ENCODE peak calls at places on chromosomes 5 and 9, in nine cellular contexts. One of them, this sample, is unnamed.

GRCh38 chr5:108380531-108381021 is 1.3 kb downstream of the FBXL17 start:
- DNase-seq in ELR: peak
- DNase-seq in mesothelial cell of epicardium: peak
- DNase-seq in NAMALWA: peak
- DNase-seq in EL: peak
- DNase-seq in GM12865: peak
- DNase-seq in activated CD4-positive, alpha-beta T cell treated with anti-CD3 and anti-CD28 coated beads, Interleukin-2, amount 10 ng/mL, durations not matched to agents 7 days and 5 days: peak
- DNase-seq in endothelial cell: peak
- DNase-seq in iris pigment epithelial cell: peak
- DNase-seq in this sample: no peak

GRCh38 chr5:25028994-25029393 is 384.2 kb upstream of the CDH10 start:
- DNase-seq in ELR: no peak
- DNase-seq in mesothelial cell of epicardium: peak
- DNase-seq in NAMALWA: no peak
- DNase-seq in EL: no peak
- DNase-seq in GM12865: no peak
- DNase-seq in activated CD4-positive, alpha-beta T cell treated with anti-CD3 and anti-CD28 coated beads, Interleukin-2, amount 10 ng/mL, durations not matched to agents 7 days and 5 days: no peak
- DNase-seq in endothelial cell: no peak
- DNase-seq in iris pigment epithelial cell: peak
- DNase-seq in this sample: no peak

GRCh38 chr9:89591291-89592200 is 13.3 kb upstream of the GADD45G start:
- DNase-seq in ELR: no peak
- DNase-seq in mesothelial cell of epicardium: no peak
- DNase-seq in NAMALWA: no peak
- DNase-seq in EL: no peak
- DNase-seq in GM12865: no peak
- DNase-seq in activated CD4-positive, alpha-beta T cell treated with anti-CD3 and anti-CD28 coated beads, Interleukin-2, amount 10 ng/mL, durations not matched to agents 7 days and 5 days: peak
- DNase-seq in endothelial cell: no peak
- DNase-seq in iris pigment epithelial cell: no peak
- DNase-seq in this sample: no peak

GRCh38 chr5:138696501-138696900 is 56.7 kb upstream of the CTNNA1 start:
- DNase-seq in ELR: peak
- DNase-seq in mesothelial cell of epicardium: no peak
- DNase-seq in NAMALWA: no peak
- DNase-seq in EL: peak
- DNase-seq in GM12865: no peak
- DNase-seq in activated CD4-positive, alpha-beta T cell treated with anti-CD3 and anti-CD28 coated beads, Interleukin-2, amount 10 ng/mL, durations not matched to agents 7 days and 5 days: no peak
- DNase-seq in endothelial cell: no peak
- DNase-seq in iris pigment epithelial cell: peak
- DNase-seq in this sample: peak

GRCh38 chr9:71131145-71131544 is 9.7 kb upstream of the TRPM3 start:
- DNase-seq in ELR: no peak
- DNase-seq in mesothelial cell of epicardium: no peak
- DNase-seq in NAMALWA: no peak
- DNase-seq in EL: no peak
- DNase-seq in GM12865: no peak
- DNase-seq in activated CD4-positive, alpha-beta T cell treated with anti-CD3 and anti-CD28 coated beads, Interleukin-2, amount 10 ng/mL, durations not matched to agents 7 days and 5 days: no peak
- DNase-seq in endothelial cell: no peak
- DNase-seq in iris pigment epithelial cell: no peak
- DNase-seq in this sample: no peak

GRCh38 chr5:1765141-1765879 is 34.3 kb downstream of the MRPL36 start:
- DNase-seq in ELR: no peak
- DNase-seq in mesothelial cell of epicardium: no peak
- DNase-seq in NAMALWA: peak
- DNase-seq in EL: no peak
- DNase-seq in GM12865: peak
- DNase-seq in activated CD4-positive, alpha-beta T cell treated with anti-CD3 and anti-CD28 coated beads, Interleukin-2, amount 10 ng/mL, durations not matched to agents 7 days and 5 days: no peak
- DNase-seq in endothelial cell: no peak
- DNase-seq in iris pigment epithelial cell: no peak
- DNase-seq in this sample: no peak

GRCh38 chr9:98367371-98367900 is 112.0 kb upstream of the TBC1D2 start:
- DNase-seq in ELR: no peak
- DNase-seq in mesothelial cell of epicardium: no peak
- DNase-seq in NAMALWA: no peak
- DNase-seq in EL: no peak
- DNase-seq in GM12865: no peak
- DNase-seq in activated CD4-positive, alpha-beta T cell treated with anti-CD3 and anti-CD28 coated beads, Interleukin-2, amount 10 ng/mL, durations not matched to agents 7 days and 5 days: no peak
- DNase-seq in endothelial cell: no peak
- DNase-seq in iris pigment epithelial cell: no peak
- DNase-seq in this sample: no peak

GRCh38 chr5:56737918-56738606 is 77.3 kb upstream of the MAP3K1 start:
- DNase-seq in ELR: no peak
- DNase-seq in mesothelial cell of epicardium: no peak
- DNase-seq in NAMALWA: no peak
- DNase-seq in EL: no peak
- DNase-seq in GM12865: no peak
- DNase-seq in activated CD4-positive, alpha-beta T cell treated with anti-CD3 and anti-CD28 coated beads, Interleukin-2, amount 10 ng/mL, durations not matched to agents 7 days and 5 days: no peak
- DNase-seq in endothelial cell: no peak
- DNase-seq in iris pigment epithelial cell: no peak
- DNase-seq in this sample: no peak

GRCh38 chr9:129891519-129891918 is 56.3 kb downstream of the USP20 start:
- DNase-seq in ELR: no peak
- DNase-seq in mesothelial cell of epicardium: no peak
- DNase-seq in NAMALWA: no peak
- DNase-seq in EL: no peak
- DNase-seq in GM12865: no peak
- DNase-seq in activated CD4-positive, alpha-beta T cell treated with anti-CD3 and anti-CD28 coated beads, Interleukin-2, amount 10 ng/mL, durations not matched to agents 7 days and 5 days: peak
- DNase-seq in endothelial cell: no peak
- DNase-seq in iris pigment epithelial cell: no peak
- DNase-seq in this sample: no peak

GRCh38 chr5:132437604-132438275 is 52.8 kb downstream of the IRF1 start:
- DNase-seq in ELR: peak
- DNase-seq in mesothelial cell of epicardium: no peak
- DNase-seq in NAMALWA: peak
- DNase-seq in EL: peak
- DNase-seq in GM12865: peak
- DNase-seq in activated CD4-positive, alpha-beta T cell treated with anti-CD3 and anti-CD28 coated beads, Interleukin-2, amount 10 ng/mL, durations not matched to agents 7 days and 5 days: peak
- DNase-seq in endothelial cell: peak
- DNase-seq in iris pigment epithelial cell: peak
- DNase-seq in this sample: peak

GRCh38 chr9:108787664-108788048 is 68.1 kb downstream of the ACTL7B start:
- DNase-seq in ELR: no peak
- DNase-seq in mesothelial cell of epicardium: no peak
- DNase-seq in NAMALWA: no peak
- DNase-seq in EL: no peak
- DNase-seq in GM12865: peak
- DNase-seq in activated CD4-positive, alpha-beta T cell treated with anti-CD3 and anti-CD28 coated beads, Interleukin-2, amount 10 ng/mL, durations not matched to agents 7 days and 5 days: no peak
- DNase-seq in endothelial cell: no peak
- DNase-seq in iris pigment epithelial cell: no peak
- DNase-seq in this sample: no peak

GRCh38 chr5:157431544-157432200 is 28.3 kb upstream of the NIPAL4 start:
- DNase-seq in ELR: peak
- DNase-seq in mesothelial cell of epicardium: no peak
- DNase-seq in NAMALWA: peak
- DNase-seq in EL: peak
- DNase-seq in GM12865: peak
- DNase-seq in activated CD4-positive, alpha-beta T cell treated with anti-CD3 and anti-CD28 coated beads, Interleukin-2, amount 10 ng/mL, durations not matched to agents 7 days and 5 days: peak
- DNase-seq in endothelial cell: no peak
- DNase-seq in iris pigment epithelial cell: peak
- DNase-seq in this sample: no peak

GRCh38 chr9:129665814-129666511 is 516 bp downstream of the PRRX2 start:
- DNase-seq in ELR: peak
- DNase-seq in mesothelial cell of epicardium: no peak
- DNase-seq in NAMALWA: no peak
- DNase-seq in EL: no peak
- DNase-seq in GM12865: no peak
- DNase-seq in activated CD4-positive, alpha-beta T cell treated with anti-CD3 and anti-CD28 coated beads, Interleukin-2, amount 10 ng/mL, durations not matched to agents 7 days and 5 days: no peak
- DNase-seq in endothelial cell: no peak
- DNase-seq in iris pigment epithelial cell: peak
- DNase-seq in this sample: no peak

GRCh38 chr5:96588551-96588950 is 73.6 kb upstream of the CAST start:
- DNase-seq in ELR: no peak
- DNase-seq in mesothelial cell of epicardium: no peak
- DNase-seq in NAMALWA: no peak
- DNase-seq in EL: no peak
- DNase-seq in GM12865: no peak
- DNase-seq in activated CD4-positive, alpha-beta T cell treated with anti-CD3 and anti-CD28 coated beads, Interleukin-2, amount 10 ng/mL, durations not matched to agents 7 days and 5 days: no peak
- DNase-seq in endothelial cell: no peak
- DNase-seq in iris pigment epithelial cell: no peak
- DNase-seq in this sample: no peak

GRCh38 chr5:96692436-96692835 is 30.3 kb downstream of the CAST start:
- DNase-seq in ELR: peak
- DNase-seq in mesothelial cell of epicardium: no peak
- DNase-seq in NAMALWA: no peak
- DNase-seq in EL: peak
- DNase-seq in GM12865: no peak
- DNase-seq in activated CD4-positive, alpha-beta T cell treated with anti-CD3 and anti-CD28 coated beads, Interleukin-2, amount 10 ng/mL, durations not matched to agents 7 days and 5 days: no peak
- DNase-seq in endothelial cell: no peak
- DNase-seq in iris pigment epithelial cell: peak
- DNase-seq in this sample: no peak

GRCh38 chr5:148615644-148616283 is 38.6 kb downstream of the HTR4 start:
- DNase-seq in ELR: peak
- DNase-seq in mesothelial cell of epicardium: no peak
- DNase-seq in NAMALWA: no peak
- DNase-seq in EL: peak
- DNase-seq in GM12865: no peak
- DNase-seq in activated CD4-positive, alpha-beta T cell treated with anti-CD3 and anti-CD28 coated beads, Interleukin-2, amount 10 ng/mL, durations not matched to agents 7 days and 5 days: no peak
- DNase-seq in endothelial cell: no peak
- DNase-seq in iris pigment epithelial cell: peak
- DNase-seq in this sample: no peak

GRCh38 chr5:158819840-158820620 is 279.7 kb downstream of the EBF1 start:
- DNase-seq in ELR: peak
- DNase-seq in mesothelial cell of epicardium: no peak
- DNase-seq in NAMALWA: peak
- DNase-seq in EL: peak
- DNase-seq in GM12865: peak
- DNase-seq in activated CD4-positive, alpha-beta T cell treated with anti-CD3 and anti-CD28 coated beads, Interleukin-2, amount 10 ng/mL, durations not matched to agents 7 days and 5 days: no peak
- DNase-seq in endothelial cell: no peak
- DNase-seq in iris pigment epithelial cell: peak
- DNase-seq in this sample: no peak

GRCh38 chr5:55969956-55970355 is 24.8 kb downstream of the IL6ST start:
- DNase-seq in ELR: peak
- DNase-seq in mesothelial cell of epicardium: no peak
- DNase-seq in NAMALWA: no peak
- DNase-seq in EL: peak
- DNase-seq in GM12865: no peak
- DNase-seq in activated CD4-positive, alpha-beta T cell treated with anti-CD3 and anti-CD28 coated beads, Interleukin-2, amount 10 ng/mL, durations not matched to agents 7 days and 5 days: no peak
- DNase-seq in endothelial cell: no peak
- DNase-seq in iris pigment epithelial cell: peak
- DNase-seq in this sample: no peak

GRCh38 chr5:57012511-57012910 is 60.6 kb upstream of the MIER3 start:
- DNase-seq in ELR: no peak
- DNase-seq in mesothelial cell of epicardium: no peak
- DNase-seq in NAMALWA: no peak
- DNase-seq in EL: no peak
- DNase-seq in GM12865: no peak
- DNase-seq in activated CD4-positive, alpha-beta T cell treated with anti-CD3 and anti-CD28 coated beads, Interleukin-2, amount 10 ng/mL, durations not matched to agents 7 days and 5 days: no peak
- DNase-seq in endothelial cell: no peak
- DNase-seq in iris pigment epithelial cell: no peak
- DNase-seq in this sample: no peak

GRCh38 chr5:150289551-150290390 is at the start of gene CAMK2A:
- DNase-seq in ELR: no peak
- DNase-seq in mesothelial cell of epicardium: no peak
- DNase-seq in NAMALWA: no peak
- DNase-seq in EL: no peak
- DNase-seq in GM12865: peak
- DNase-seq in activated CD4-positive, alpha-beta T cell treated with anti-CD3 and anti-CD28 coated beads, Interleukin-2, amount 10 ng/mL, durations not matched to agents 7 days and 5 days: peak
- DNase-seq in endothelial cell: no peak
- DNase-seq in iris pigment epithelial cell: no peak
- DNase-seq in this sample: no peak

GRCh38 chr9:76365028-76365427 is 29.2 kb downstream of the RFK start:
- DNase-seq in ELR: peak
- DNase-seq in mesothelial cell of epicardium: no peak
- DNase-seq in NAMALWA: no peak
- DNase-seq in EL: peak
- DNase-seq in GM12865: no peak
- DNase-seq in activated CD4-positive, alpha-beta T cell treated with anti-CD3 and anti-CD28 coated beads, Interleukin-2, amount 10 ng/mL, durations not matched to agents 7 days and 5 days: no peak
- DNase-seq in endothelial cell: no peak
- DNase-seq in iris pigment epithelial cell: peak
- DNase-seq in this sample: no peak

GRCh38 chr9:6567140-6567591 is 78.4 kb downstream of the GLDC start:
- DNase-seq in ELR: peak
- DNase-seq in mesothelial cell of epicardium: no peak
- DNase-seq in NAMALWA: no peak
- DNase-seq in EL: peak
- DNase-seq in GM12865: no peak
- DNase-seq in activated CD4-positive, alpha-beta T cell treated with anti-CD3 and anti-CD28 coated beads, Interleukin-2, amount 10 ng/mL, durations not matched to agents 7 days and 5 days: peak
- DNase-seq in endothelial cell: no peak
- DNase-seq in iris pigment epithelial cell: peak
- DNase-seq in this sample: peak

GRCh38 chr9:75235632-75236031 is 147.3 kb downstream of the OSTF1 start:
- DNase-seq in ELR: no peak
- DNase-seq in mesothelial cell of epicardium: no peak
- DNase-seq in NAMALWA: peak
- DNase-seq in EL: no peak
- DNase-seq in GM12865: no peak
- DNase-seq in activated CD4-positive, alpha-beta T cell treated with anti-CD3 and anti-CD28 coated beads, Interleukin-2, amount 10 ng/mL, durations not matched to agents 7 days and 5 days: no peak
- DNase-seq in endothelial cell: no peak
- DNase-seq in iris pigment epithelial cell: no peak
- DNase-seq in this sample: no peak

This sample was measured in T1000.